ENCODE peak calls at places on chromosomes 2 and 18, in five cellular contexts. One of them, this sample, is unnamed.

GRCh38 chr2:43005211-43005974 is 213.0 kb upstream of the HAAO start:
- DNase-seq in kidney tubule cell: peak; percentile 84
- DNase-seq in fibroblast of mammary gland: no peak
- DNase-seq in upper lobe of right lung: no peak
- DNase-seq in NCI-H1436: no peak
- DNase-seq in this sample: peak; percentile 74

GRCh38 chr2:118032169-118033013 is 18.5 kb upstream of the CCDC93 start:
- DNase-seq in upper lobe of right lung: no peak
- DNase-seq in fibroblast of mammary gland: peak; percentile 46
- DNase-seq in NCI-H1436: peak; percentile 2
- DNase-seq in kidney tubule cell: peak; percentile 37
- DNase-seq in this sample: no peak

GRCh38 chr2:130759906-130760753 is 4.8 kb downstream of the AMER3 start:
- DNase-seq in NCI-H1436: no peak
- DNase-seq in fibroblast of mammary gland: peak; percentile 13
- DNase-seq in upper lobe of right lung: no peak
- DNase-seq in kidney tubule cell: peak; percentile 10
- DNase-seq in this sample: peak; percentile 77

GRCh38 chr2:169965495-169965894 is 138.2 kb downstream of the UBR3 start:
- DNase-seq in fibroblast of mammary gland: peak; percentile 13
- DNase-seq in kidney tubule cell: no peak
- DNase-seq in NCI-H1436: no peak
- DNase-seq in upper lobe of right lung: no peak
- DNase-seq in this sample: no peak

GRCh38 chr2:28710545-28710944 is 41.1 kb upstream of the PPP1CB start:
- DNase-seq in kidney tubule cell: no peak
- DNase-seq in upper lobe of right lung: no peak
- DNase-seq in fibroblast of mammary gland: no peak
- DNase-seq in NCI-H1436: no peak
- DNase-seq in this sample: no peak

GRCh38 chr2:39437522-39438296 is 624 bp upstream of the MAP4K3 start:
- DNase-seq in kidney tubule cell: peak; percentile 73
- DNase-seq in NCI-H1436: peak; percentile 35
- DNase-seq in upper lobe of right lung: peak; percentile 85
- DNase-seq in fibroblast of mammary gland: peak; percentile 28
- DNase-seq in this sample: no peak

GRCh38 chr2:8543412-8544167 is 138.3 kb upstream of the ID2 start:
- DNase-seq in upper lobe of right lung: peak; percentile 85
- DNase-seq in fibroblast of mammary gland: peak; percentile 89
- DNase-seq in kidney tubule cell: peak; percentile 74
- DNase-seq in NCI-H1436: no peak
- DNase-seq in this sample: peak; percentile 89

GRCh38 chr2:207796585-207797350 is 27.1 kb upstream of the FZD5 start:
- DNase-seq in fibroblast of mammary gland: no peak
- DNase-seq in kidney tubule cell: peak; percentile 81
- DNase-seq in NCI-H1436: peak; percentile 61
- DNase-seq in upper lobe of right lung: peak; percentile 81
- DNase-seq in this sample: no peak

GRCh38 chr2:84888401-84889276 is 7.8 kb upstream of the TRABD2A start:
- DNase-seq in fibroblast of mammary gland: peak; percentile 76
- DNase-seq in upper lobe of right lung: no peak
- DNase-seq in NCI-H1436: no peak
- DNase-seq in kidney tubule cell: peak; percentile 43
- DNase-seq in this sample: no peak

GRCh38 chr2:179096090-179096489 is 46.2 kb upstream of the CCDC141 start:
- DNase-seq in NCI-H1436: no peak
- DNase-seq in fibroblast of mammary gland: no peak
- DNase-seq in kidney tubule cell: no peak
- DNase-seq in upper lobe of right lung: no peak
- DNase-seq in this sample: no peak

GRCh38 chr2:55874338-55874737 is 49.2 kb downstream of the EFEMP1 start:
- DNase-seq in upper lobe of right lung: no peak
- DNase-seq in kidney tubule cell: no peak
- DNase-seq in fibroblast of mammary gland: no peak
- DNase-seq in NCI-H1436: no peak
- DNase-seq in this sample: no peak

GRCh38 chr18:78192044-78192443 is 787.6 kb upstream of the SALL3 start:
- DNase-seq in fibroblast of mammary gland: no peak
- DNase-seq in NCI-H1436: peak; percentile 14
- DNase-seq in upper lobe of right lung: peak; percentile 87
- DNase-seq in kidney tubule cell: peak; percentile 83
- DNase-seq in this sample: no peak

GRCh38 chr18:75201273-75201898 is 7.6 kb downstream of the PTGR3 start:
- DNase-seq in NCI-H1436: no peak
- DNase-seq in kidney tubule cell: no peak
- DNase-seq in upper lobe of right lung: no peak
- DNase-seq in fibroblast of mammary gland: peak; percentile 61
- DNase-seq in this sample: no peak

GRCh38 chr2:171490577-171490976 is 31.7 kb upstream of the CYBRD1 start:
- DNase-seq in fibroblast of mammary gland: no peak
- DNase-seq in upper lobe of right lung: no peak
- DNase-seq in kidney tubule cell: no peak
- DNase-seq in NCI-H1436: no peak
- DNase-seq in this sample: no peak

GRCh38 chr2:16216555-16216938 is 276.2 kb downstream of the MYCN start:
- DNase-seq in kidney tubule cell: no peak
- DNase-seq in fibroblast of mammary gland: no peak
- DNase-seq in upper lobe of right lung: no peak
- DNase-seq in NCI-H1436: no peak
- DNase-seq in this sample: no peak

GRCh38 chr2:113156278-113157107 is 17.3 kb upstream of the PSD4 start:
- DNase-seq in upper lobe of right lung: no peak
- DNase-seq in NCI-H1436: no peak
- DNase-seq in kidney tubule cell: peak; percentile 18
- DNase-seq in fibroblast of mammary gland: no peak
- DNase-seq in this sample: no peak

GRCh38 chr2:170502400-170503135 is 212.6 kb upstream of the SP5 start:
- DNase-seq in upper lobe of right lung: no peak
- DNase-seq in fibroblast of mammary gland: no peak
- DNase-seq in NCI-H1436: no peak
- DNase-seq in kidney tubule cell: no peak
- DNase-seq in this sample: no peak

This sample was measured in mesenteric fat pad.